ENCODE peak calls at places on chromosomes 4 and X, in eight cellular contexts. P is GM12892, O is heart left ventricle, I is right lobe of liver, C is IMR-90, Q is adrenal gland, R is H54, V is transverse colon. H is an unnamed sample.

GRCh38 chr4:37798616-37799015 is 27.9 kb upstream of the PGM2 start:
- DNase-seq in P (no peak), O (no peak), I (no peak), C (no peak), Q (no peak), R (no peak), V (no peak), H (no peak)

GRCh38 chrX:65689377-65689776 is 21.9 kb downstream of the MSN start:
- DNase-seq in P (no peak), O (no peak), I (no peak), C (no peak), Q (no peak), R (no peak), V (no peak), H (no peak)

GRCh38 chrX:125090046-125090445 is 229.6 kb upstream of the TEX13C start:
- DNase-seq in P (no peak), O (no peak), I (no peak), C (no peak), Q (no peak), R (no peak), V (no peak), H (no peak)

GRCh38 chr4:15953625-15954024 is 9.3 kb downstream of the FGFBP2 start:
- DNase-seq in P (no peak), O (no peak), I (no peak), C (no peak), Q (no peak), R (no peak), V (no peak), H (no peak)

GRCh38 chr4:135316266-135316779 is 1114.7 kb upstream of the PABPC4L start:
- DNase-seq in P (no peak), O (no peak), I (no peak), C (no peak), Q (no peak), R (no peak), V (no peak), H (no peak)

GRCh38 chrX:40418413-40419195 is 162.2 kb upstream of the ATP6AP2 start:
- DNase-seq in P (no peak), O (no peak), I (no peak), C (no peak), Q (no peak), R (no peak), V (no peak), H (no peak)

GRCh38 chr4:84582988-84583870 is at the start of gene CDS1:
- DNase-seq in P (peak), O (peak), I (peak), C (no peak), Q (peak), R (no peak), V (peak), H (no peak)

GRCh38 chr4:2397596-2398379 is 20.7 kb downstream of the ZFYVE28 start:
- DNase-seq in P (no peak), O (no peak), I (no peak), C (no peak), Q (no peak), R (no peak), V (no peak), H (no peak)

GRCh38 chrX:17499512-17499911 is 124.5 kb downstream of the NHS start:
- DNase-seq in P (no peak), O (no peak), I (no peak), C (no peak), Q (no peak), R (no peak), V (no peak), H (no peak)

GRCh38 chr4:82431026-82431745 is 796 bp downstream of the ENOPH1 start:
- DNase-seq in P (peak), O (peak), I (peak), C (peak), Q (no peak), R (no peak), V (peak), H (no peak)

GRCh38 chr4:145731026-145731425 is 51.1 kb downstream of the C4orf51 start:
- DNase-seq in P (no peak), O (no peak), I (no peak), C (peak), Q (no peak), R (no peak), V (peak), H (no peak)

GRCh38 chrX:44317196-44317595 is 26.3 kb downstream of the EFHC2 start:
- DNase-seq in P (no peak), O (no peak), I (no peak), C (no peak), Q (no peak), R (no peak), V (no peak), H (no peak)

GRCh38 chr4:144818136-144818535 is 172.2 kb downstream of the HHIP start:
- DNase-seq in P (no peak), O (no peak), I (no peak), C (no peak), Q (no peak), R (no peak), V (no peak), H (no peak)

GRCh38 chrX:37752941-37753340 is 26.9 kb upstream of the CYBB start:
- DNase-seq in P (no peak), O (no peak), I (no peak), C (no peak), Q (no peak), R (no peak), V (no peak), H (no peak)

GRCh38 chr4:77695769-77696168 is 90.1 kb downstream of the CXCL13 start:
- DNase-seq in P (no peak), O (no peak), I (no peak), C (peak), Q (no peak), R (peak), V (no peak), H (no peak)

GRCh38 chr4:139641218-139641617 is 24.4 kb upstream of the MGST2 start:
- DNase-seq in P (no peak), O (no peak), I (no peak), C (peak), Q (no peak), R (no peak), V (no peak), H (no peak)

GRCh38 chr4:4658051-4658450 is 116.2 kb upstream of the STX18 start:
- DNase-seq in P (no peak), O (no peak), I (no peak), C (no peak), Q (no peak), R (no peak), V (no peak), H (no peak)

GRCh38 chr4:175263537-175263936 is 345.4 kb downstream of the ADAM29 start:
- DNase-seq in P (no peak), O (no peak), I (no peak), C (no peak), Q (no peak), R (no peak), V (no peak), H (no peak)

GRCh38 chr4:1008840-1009646 is 2.4 kb upstream of the FGFRL1 start:
- DNase-seq in P (no peak), O (peak), I (peak), C (no peak), Q (no peak), R (no peak), V (peak), H (no peak)

GRCh38 chr4:21366312-21366711 is 582.3 kb downstream of the KCNIP4 start:
- DNase-seq in P (no peak), O (no peak), I (no peak), C (no peak), Q (no peak), R (no peak), V (no peak), H (no peak)

GRCh38 chrX:107775734-107776511 is at the start of gene TSC22D3:
- DNase-seq in P (peak), O (peak), I (peak), C (peak), Q (peak), R (peak), V (peak), H (peak)
- TF ChIP-seq POLR2A in P (no peak), O (no peak), I (peak), C (no peak), Q (peak), R (no peak), V (peak), H (peak)

DNA sequence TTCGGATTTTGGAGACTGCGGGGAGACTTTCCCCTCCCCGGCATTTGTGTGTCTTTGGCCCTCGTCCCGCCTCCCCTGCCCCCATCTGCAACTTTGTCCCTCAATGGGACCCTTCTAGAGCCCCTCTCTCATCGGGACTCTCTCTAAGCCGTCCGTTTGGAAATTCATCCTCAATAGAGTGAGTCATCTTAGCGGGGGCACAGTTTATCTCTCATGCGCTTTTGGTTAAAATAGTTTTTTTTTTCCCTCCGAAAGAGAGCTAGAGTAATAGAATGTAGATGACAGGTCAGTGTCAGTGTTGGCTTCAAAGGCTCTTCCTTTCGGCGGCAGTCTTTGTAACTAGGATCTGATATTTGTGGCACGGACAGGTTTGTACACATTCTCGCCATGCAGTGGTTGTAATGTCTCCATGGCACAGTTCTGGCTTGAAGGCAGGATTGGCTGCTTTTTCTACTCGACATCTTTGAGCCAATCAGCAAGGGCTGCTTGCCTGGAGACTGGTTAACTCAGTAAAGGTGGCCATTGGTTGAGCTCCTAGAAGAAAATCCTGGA is 966 bp downstream of the N4BP2 start:
- DNase-seq in P (peak), O (peak), I (peak), C (peak), Q (peak), R (peak), V (peak), H (peak)
- TF ChIP-seq POLR2A in P (peak), O (no peak), I (peak), C (no peak), Q (peak), R (peak), V (peak), H (peak)

GRCh38 chrX:24149346-24150050 is at the start of gene ZFX:
- DNase-seq in P (peak), O (peak), I (peak), C (peak), Q (peak), R (no peak), V (peak), H (peak)
- TF ChIP-seq POLR2A in P (peak), O (no peak), I (peak), C (peak), Q (peak), R (peak), V (peak), H (peak)

DNA sequence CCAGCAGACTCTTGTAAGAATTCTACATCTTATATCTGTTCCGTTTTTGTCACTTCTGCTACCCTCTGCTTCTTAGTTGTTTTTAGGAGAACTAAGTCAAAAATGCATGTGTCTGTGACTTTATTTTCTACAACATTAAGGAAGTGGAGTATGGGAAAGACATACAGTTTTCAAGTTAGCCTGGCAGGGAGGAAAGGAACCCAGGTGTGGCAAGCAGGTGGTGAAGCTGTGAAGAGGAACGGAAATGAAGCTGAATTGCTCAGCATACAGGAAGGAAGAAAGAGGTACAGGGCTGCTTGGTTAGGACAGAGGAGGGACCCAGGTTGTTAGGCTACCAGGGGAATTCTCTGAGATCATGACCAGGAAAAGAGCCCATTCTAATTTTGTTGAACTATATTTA is 9.4 kb downstream of the GPRIN3 start:
- DNase-seq in P (no peak), O (no peak), I (no peak), C (no peak), Q (no peak), R (no peak), V (peak), H (no peak)
- TF ChIP-seq POLR2A in P (no peak), O (no peak), I (no peak), C (no peak), Q (no peak), R (no peak), V (peak), H (no peak)

GRCh38 chr4:184417802-184418511 is 56.4 kb downstream of the IRF2 start:
- DNase-seq in P (no peak), O (no peak), I (no peak), C (peak), Q (peak), R (peak), V (no peak), H (peak)
- TF ChIP-seq POLR2A in P (no peak), O (no peak), I (no peak), C (no peak), Q (no peak), R (no peak), V (no peak), H (no peak)

H was measured in erythroblast.